ENCODE peak calls at places on chromosomes 4 and X, in four cellular contexts. J is mucosa of descending colon, U is NCI-H774, N is GM23338. X is an unnamed sample.
A peak's percentile ranks its signal among the peaks of the same experiment; 100 is the strongest.

GRCh38 chr4:42954925-42955669 is 62.6 kb downstream of the GRXCR1 start:
- DNase-seq in U (no peak), J (no peak), N (no peak), X (peak; percentile 65)

GRCh38 chr4:153643406-153644016 is 40.6 kb upstream of the TLR2 start:
- DNase-seq in N (peak; percentile 47), J (no peak), U (peak; percentile 1), X (no peak)

GRCh38 chrX:112877771-112878173 is 37.1 kb upstream of the AMOT start:
- DNase-seq in N (no peak), J (no peak), U (no peak), X (no peak)

GRCh38 chrX:120504569-120504968 is 35.5 kb upstream of the LAMP2 start:
- DNase-seq in U (no peak), N (no peak), J (no peak), X (no peak)

GRCh38 chrX:147912093-147912801 is 528 bp downstream of the FMR1 start:
- DNase-seq in J (peak; percentile 38), U (no peak), N (peak; percentile 49), X (peak; percentile 71)

GRCh38 chr4:122129061-122129460 is 23.1 kb upstream of the BLTP1 start:
- DNase-seq in U (no peak), J (no peak), N (no peak), X (no peak)

GRCh38 chrX:131802836-131803626 is 220.1 kb upstream of the STK26 start:
- DNase-seq in J (no peak), U (peak; percentile 69), N (peak; percentile 55), X (peak; percentile 77)

GRCh38 chr4:135508006-135508714 is 1306.6 kb upstream of the PABPC4L start:
- DNase-seq in N (no peak), J (no peak), U (no peak), X (no peak)

GRCh38 chr4:140152015-140152703 is 1.8 kb downstream of the MAML3 start:
- DNase-seq in U (peak; percentile 61), N (peak; percentile 79), J (no peak), X (peak; percentile 88)

GRCh38 chrX:115372026-115372610 is 82.6 kb downstream of the LUZP4 start:
- DNase-seq in U (no peak), J (no peak), N (peak; percentile 46), X (no peak)

X was measured in right cardiac atrium.